ENCODE peak calls at places on chromosomes 2 and 18, in nine cellular contexts. E, S, Y, T, V, R, B, L and I are unnamed samples. For H3K27me3, the result is how much of the 10 kb centered on the place peaks cover.

GRCh38 chr2:65351234-65351947 is 81.0 kb downstream of the SPRED2 start:
- DNase-seq in E (peak), S (no peak), Y (no peak), T (no peak), V (peak), R (no peak), B (no peak), L (no peak), I (no peak)

GRCh38 chr2:10220516-10221391 is 82.0 kb upstream of the HPCAL1 start:
- DNase-seq in E (no peak), S (peak), Y (no peak), T (no peak), V (peak), R (no peak), B (no peak), L (no peak), I (no peak)

GRCh38 chr2:136056077-136056688 is 61.8 kb downstream of the CXCR4 start:
- DNase-seq in E (no peak), S (no peak), Y (no peak), T (no peak), V (no peak), R (no peak), B (no peak), L (no peak), I (peak)

GRCh38 chr2:85132834-85133637 is at the start of gene TCF7L1:
- DNase-seq in E (peak), S (no peak), Y (peak), T (peak), V (peak), R (no peak), B (peak), L (peak), I (peak)

GRCh38 chr2:132438650-132439030 is 22.0 kb downstream of the GPR39 start:
- DNase-seq in E (no peak), S (peak), Y (no peak), T (no peak), V (peak), R (no peak), B (no peak), L (no peak), I (no peak)

GRCh38 chr2:73085691-73086090 is 14.2 kb upstream of the SFXN5 start:
- DNase-seq in E (peak), S (no peak), Y (peak), T (peak), V (peak), R (peak), B (peak), L (peak), I (peak)

GRCh38 chr2:27954771-27955384 is 64.3 kb downstream of the BABAM2 start:
- DNase-seq in E (no peak), S (peak), Y (no peak), T (no peak), V (peak), R (no peak), B (peak), L (peak), I (peak)

GRCh38 chr2:227862227-227862740 is 9.1 kb upstream of the DAW1 start:
- DNase-seq in E (no peak), S (no peak), Y (no peak), T (no peak), V (peak), R (no peak), B (no peak), L (no peak), I (no peak)

GRCh38 chr2:190043441-190043840 is 19.1 kb downstream of the MSTN start:
- DNase-seq in E (no peak), S (no peak), Y (no peak), T (no peak), V (peak), R (no peak), B (no peak), L (no peak), I (no peak)

GRCh38 chr2:105179469-105180372 is 61.8 kb upstream of the GPR45 start:
- DNase-seq in E (no peak), S (peak), Y (no peak), T (peak), V (peak), R (no peak), B (peak), L (no peak), I (no peak)

GRCh38 chr2:72921866-72922265 is 4.5 kb downstream of the EMX1 start:
- DNase-seq in E (no peak), S (no peak), Y (no peak), T (no peak), V (no peak), R (no peak), B (no peak), L (no peak), I (no peak)

GRCh38 chr2:206858972-206859739 is 80.2 kb upstream of the CPO start:
- DNase-seq in E (no peak), S (no peak), Y (no peak), T (no peak), V (no peak), R (peak), B (no peak), L (no peak), I (peak)

GRCh38 chr2:135246856-135247255 is 194.8 kb downstream of the RAB3GAP1 start:
- DNase-seq in E (no peak), S (no peak), Y (no peak), T (no peak), V (no peak), R (no peak), B (no peak), L (no peak), I (no peak)

GRCh38 chr18:44731866-44732555 is 51.3 kb downstream of the SETBP1 start:
- DNase-seq in E (no peak), S (no peak), Y (no peak), T (no peak), V (peak), R (no peak), B (no peak), L (no peak), I (no peak)

GRCh38 chr2:112841399-112842044 is 4.9 kb upstream of the IL1B start:
- DNase-seq in E (no peak), S (no peak), Y (no peak), T (no peak), V (no peak), R (no peak), B (no peak), L (no peak), I (no peak)

GRCh38 chr2:26401739-26402541 is at the start of gene DRC1:
- DNase-seq in E (peak), S (peak), Y (peak), T (peak), V (peak), R (no peak), B (peak), L (peak), I (peak)

GRCh38 chr2:1156526-1156925 is 205.9 kb downstream of the SNTG2 start:
- DNase-seq in E (no peak), S (no peak), Y (no peak), T (no peak), V (no peak), R (no peak), B (no peak), L (no peak), I (no peak)

GRCh38 chr2:226720948-226721347 is 78.7 kb downstream of the IRS1 start:
- DNase-seq in E (no peak), S (no peak), Y (no peak), T (no peak), V (no peak), R (no peak), B (no peak), L (no peak), I (no peak)

GRCh38 chr2:70088508-70089219 is 1.4 kb downstream of the PCBP1 start:
- DNase-seq in E (no peak), S (no peak), Y (no peak), T (no peak), V (peak), R (no peak), B (no peak), L (no peak), I (no peak)

GRCh38 chr2:25173719-25174118 is 5.3 kb upstream of the POMC start:
- DNase-seq in E (no peak), S (no peak), Y (no peak), T (no peak), V (no peak), R (no peak), B (no peak), L (no peak), I (no peak)

GRCh38 chr18:21914739-21915319 is 174.2 kb downstream of the MIB1 start:
- DNase-seq in E (peak), S (no peak), Y (no peak), T (no peak), V (peak), R (no peak), B (no peak), L (no peak), I (no peak)

DNA sequence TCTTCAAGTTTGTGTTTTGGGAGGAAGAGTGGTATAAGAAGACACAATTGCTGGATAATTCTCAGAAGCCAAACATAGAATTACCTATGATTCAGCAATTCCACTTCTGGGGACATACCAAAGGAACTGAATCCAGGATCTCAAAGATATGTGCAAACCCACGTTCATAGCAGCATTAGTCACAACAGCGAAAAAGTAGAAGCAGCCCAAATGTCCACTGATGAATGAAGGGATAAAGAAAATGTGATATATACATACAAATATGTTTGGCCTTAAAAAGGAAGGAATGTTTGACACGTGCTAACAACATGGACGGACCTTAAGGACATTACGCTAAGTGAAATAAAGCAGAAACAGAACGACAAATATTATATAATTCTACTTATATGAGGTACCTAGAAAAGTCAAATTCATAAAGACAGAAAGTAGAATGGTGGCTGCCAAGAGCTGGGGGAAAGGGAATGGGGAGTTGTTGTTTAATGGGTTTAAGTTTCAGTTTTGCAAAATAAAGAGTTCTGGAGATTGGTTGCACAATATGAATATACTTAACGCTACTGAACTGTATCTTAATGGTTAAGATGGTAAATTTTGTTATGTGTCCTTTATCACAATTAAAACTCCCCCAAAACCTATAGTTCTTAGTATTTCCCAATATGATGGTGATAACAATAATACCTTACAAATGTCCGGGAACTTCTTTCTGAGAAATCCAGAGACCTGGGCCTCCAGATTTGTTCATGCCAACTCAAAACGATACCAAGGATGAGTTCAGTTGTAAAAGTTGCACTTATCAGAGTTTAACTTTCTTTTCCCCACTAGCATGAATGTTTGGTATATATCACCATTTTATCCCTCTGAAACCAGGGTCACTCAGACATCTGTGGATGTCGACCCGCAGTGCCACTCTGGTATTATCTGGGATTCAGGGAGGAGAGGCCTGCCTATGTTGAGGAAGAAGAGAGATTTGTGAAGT is 33.7 kb upstream of the WIPF1 start:
- DNase-seq in E (no peak), S (no peak), Y (no peak), T (no peak), V (peak), R (no peak), B (no peak), L (no peak), I (no peak)
- TF ChIP-seq CTCF in E (no peak), S (no peak), Y (no peak), T (no peak), V (no peak), R (no peak), B (no peak), L (no peak), I (no peak)

GRCh38 chr2:238854699-238855111 is 6.8 kb downstream of the TWIST2 start:
- DNase-seq in E (no peak), S (no peak), Y (no peak), T (no peak), V (no peak), R (no peak), B (no peak), L (no peak), I (no peak)
- H3K4me3 ChIP-seq in E (no peak), S (no peak), Y (no peak), T (no peak), V (no peak), R (no peak), B (no peak), L (no peak), I (no peak)

GRCh38 chr2:118836411-118836930 is 11.0 kb downstream of the EN1 start:
- DNase-seq in E (peak), S (no peak), Y (no peak), T (no peak), V (no peak), R (no peak), B (no peak), L (no peak), I (no peak)
- H3K27me3 ChIP-seq in E (under half), S (half or more), Y (half or more), T (half or more), V (half or more), R (under half), B (half or more), L (half or more), I (under half)

GRCh38 chr2:68244456-68244855 is 7.9 kb downstream of the PPP3R1 start:
- DNase-seq in E (no peak), S (no peak), Y (no peak), T (no peak), V (no peak), R (no peak), B (no peak), L (no peak), I (no peak)
- TF ChIP-seq CTCF in E (no peak), S (peak), Y (peak), T (peak), V (peak), R (no peak), B (peak), L (no peak), I (no peak)

GRCh38 chr2:191150121-191150450 is 708 bp downstream of the STAT4 start:
- DNase-seq in E (no peak), S (no peak), Y (no peak), T (no peak), V (no peak), R (no peak), B (no peak), L (no peak), I (no peak)
- H3K4me3 ChIP-seq in E (peak), S (peak), Y (peak), T (peak), V (peak), R (peak), B (peak), L (peak), I (peak)

GRCh38 chr2:196389670-196390069 is 218.3 kb upstream of the STK17B start:
- DNase-seq in E (no peak), S (no peak), Y (no peak), T (no peak), V (peak), R (no peak), B (no peak), L (no peak), I (no peak)
- H3K27me3 ChIP-seq in E (under half), S (under half), Y (under half), T (under half), V (under half), R (under half), B (under half), L (under half), I (under half)

GRCh38 chr2:50513724-50514123 is 518.2 kb downstream of the NRXN1 start:
- DNase-seq in E (no peak), S (no peak), Y (no peak), T (no peak), V (no peak), R (no peak), B (no peak), L (no peak), I (no peak)
- TF ChIP-seq CTCF in E (peak), S (no peak), Y (no peak), T (no peak), V (no peak), R (no peak), B (no peak), L (no peak), I (peak)

GRCh38 chr2:126999342-126999741 is 100.7 kb downstream of the TEX51 start:
- DNase-seq in E (no peak), S (no peak), Y (no peak), T (no peak), V (no peak), R (no peak), B (no peak), L (no peak), I (no peak)

GRCh38 chr2:127000937-127001336 is 102.2 kb downstream of the TEX51 start:
- DNase-seq in E (no peak), S (no peak), Y (no peak), T (no peak), V (peak), R (no peak), B (no peak), L (no peak), I (peak)

GRCh38 chr2:127000194-127000593 is 101.5 kb downstream of the TEX51 start:
- DNase-seq in E (no peak), S (no peak), Y (no peak), T (no peak), V (no peak), R (no peak), B (no peak), L (no peak), I (no peak)

GRCh38 chr2:127003028-127003800 is 103.7 kb downstream of the BIN1 start:
- DNase-seq in E (peak), S (no peak), Y (no peak), T (no peak), V (no peak), R (no peak), B (no peak), L (no peak), I (no peak)

DNA sequence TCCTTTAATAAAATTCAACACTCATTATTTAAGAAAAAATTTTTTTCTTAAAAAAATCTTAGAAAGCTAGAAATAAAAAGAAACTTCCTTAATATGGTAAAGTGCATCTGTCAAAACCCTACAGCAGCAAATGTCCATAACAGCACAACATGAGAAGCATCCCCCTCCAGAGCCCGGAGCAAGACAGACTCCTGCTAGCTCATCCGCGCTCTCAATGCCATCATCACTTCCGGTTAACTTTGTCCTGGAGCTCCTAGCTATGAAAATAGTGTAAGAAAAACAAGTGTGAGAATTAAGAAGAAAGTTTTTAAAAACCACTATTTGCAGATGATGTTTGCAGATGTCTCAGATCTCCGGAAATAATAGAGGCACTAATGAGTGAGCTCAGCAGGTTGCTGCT is 103.1 kb downstream of the TEX51 start:
- DNase-seq in E (no peak), S (no peak), Y (no peak), T (no peak), V (no peak), R (no peak), B (no peak), L (no peak), I (no peak)
- H3K4me3 ChIP-seq in E (no peak), S (no peak), Y (no peak), T (no peak), V (no peak), R (no peak), B (no peak), L (no peak), I (no peak)

GRCh38 chr2:96318723-96319122 is 6.4 kb upstream of the ITPRIPL1 start:
- DNase-seq in E (no peak), S (no peak), Y (no peak), T (no peak), V (no peak), R (no peak), B (no peak), L (no peak), I (no peak)
- H3K27me3 ChIP-seq in E (under half), S (under half), Y (half or more), T (under half), V (under half), R (under half), B (under half), L (under half), I (under half)